ENCODE peak calls at places on chromosomes 6 and 20, in five cellular contexts. U is G401, O is progenitor cell of endocrine pancreas, H is uterus, I is H54. W is an unnamed sample.
A peak's percentile ranks its signal among the peaks of the same experiment; 100 is the strongest.

GRCh38 chr20:63058696-63059335 is 52.1 kb upstream of the BHLHE23 start:
- DNase-seq in I (no peak), O (no peak), U (no peak), H (no peak), W (no peak)

GRCh38 chr6:126176266-126176665 is 163.6 kb upstream of the CENPW start:
- DNase-seq in H (no peak), U (no peak), I (no peak), O (no peak), W (peak; percentile 2)

GRCh38 chr20:37932919-37933318 is 30.0 kb downstream of the VSTM2L start:
- DNase-seq in O (no peak), H (no peak), U (no peak), I (no peak), W (no peak)

GRCh38 chr6:29813809-29814208 is 13.8 kb upstream of the HLA-G start:
- DNase-seq in U (no peak), I (peak; percentile 50), H (no peak), O (no peak), W (peak; percentile 14)

GRCh38 chr6:109947001-109947400 is 31.1 kb upstream of the GPR6 start:
- DNase-seq in O (no peak), H (no peak), I (no peak), U (no peak), W (no peak)

GRCh38 chr6:112431803-112432202 is 84.7 kb downstream of the RFPL4B start:
- DNase-seq in H (no peak), I (no peak), O (no peak), U (no peak), W (no peak)

GRCh38 chr20:60116128-60116909 is 158.1 kb downstream of the CDH26 start:
- DNase-seq in I (no peak), U (no peak), H (no peak), O (no peak), W (no peak)

GRCh38 chr6:44071670-44072451 is 55.4 kb downstream of the MRPL14 start:
- DNase-seq in U (no peak), O (no peak), I (peak; percentile 98), H (peak; percentile 64), W (no peak)

GRCh38 chr6:157840776-157841175 is 17.7 kb downstream of the SNX9 start:
- DNase-seq in H (no peak), I (no peak), U (no peak), O (no peak), W (no peak)

GRCh38 chr6:74598473-74599393 is 607.1 kb downstream of the COL12A1 start:
- DNase-seq in H (no peak), U (no peak), I (no peak), O (no peak), W (peak; percentile 62)

GRCh38 chr20:59564171-59564570 is 40.2 kb upstream of the PHACTR3 start:
- DNase-seq in U (no peak), I (no peak), H (no peak), O (no peak), W (no peak)

GRCh38 chr20:1263853-1264252 is 2.2 kb upstream of the SNPH start:
- DNase-seq in H (no peak), U (no peak), I (no peak), O (no peak), W (no peak)

GRCh38 chr6:108526739-108527174 is 34.0 kb upstream of the FOXO3 start:
- DNase-seq in O (no peak), U (peak; percentile 55), I (peak; percentile 14), H (no peak), W (peak; percentile 16)

GRCh38 chr20:49811825-49812462 is 684 bp upstream of the SLC9A8 start:
- DNase-seq in I (peak; percentile 50), U (no peak), H (no peak), O (no peak), W (no peak)

GRCh38 chr6:163243083-163243482 is 171.4 kb upstream of the QKI start:
- DNase-seq in O (no peak), U (no peak), H (no peak), I (no peak), W (no peak)

GRCh38 chr20:58179432-58180099 is 48.9 kb downstream of the ANKRD60 start:
- DNase-seq in O (peak; percentile 73), H (peak; percentile 42), U (no peak), I (peak; percentile 81), W (peak; percentile 38)

GRCh38 chr6:148269386-148269785 is 73.3 kb upstream of the SASH1 start:
- DNase-seq in U (no peak), I (no peak), H (no peak), O (no peak), W (no peak)

W was measured in NCI-H460.